ENCODE peak calls at places on chromosome 20, in five cellular contexts. T is stimulated activated CD8-positive, alpha-beta memory T cell treated with anti-CD3 and anti-CD28 coated beads, Interleukin-15, amount 100 ng/mL, for 24 hours; X is brain microvascular endothelial cell; W is A549; U is GM12865. I is an unnamed sample.

GRCh38 chr20:846894-847278 is 13.4 kb downstream of the FAM110A start:
- DNase-seq in X (no peak), T (no peak), U (peak; percentile 65), W (no peak), I (peak; percentile 79)

GRCh38 chr20:51428451-51429143 is 113.9 kb downstream of the NFATC2 start:
- DNase-seq in T (no peak), U (no peak), X (peak; percentile 44), W (no peak), I (no peak)

GRCh38 chr20:13683833-13684232 is 45.1 kb upstream of the TASP1 start:
- DNase-seq in U (no peak), W (no peak), X (no peak), T (no peak), I (no peak)

GRCh38 chr20:34222208-34222607 is 19.0 kb upstream of the ASIP start:
- DNase-seq in W (no peak), U (peak; percentile 29), T (no peak), X (peak; percentile 93), I (no peak)

GRCh38 chr20:63081831-63082230 is 75.1 kb upstream of the BHLHE23 start:
- DNase-seq in W (no peak), X (no peak), U (no peak), T (no peak), I (no peak)

GRCh38 chr20:10637062-10637559 is 36.7 kb downstream of the JAG1 start:
- DNase-seq in T (no peak), W (no peak), U (no peak), X (peak; percentile 74), I (no peak)

GRCh38 chr20:46099491-46100287 is 9.9 kb upstream of the NCOA5 start:
- DNase-seq in X (no peak), W (no peak), T (no peak), U (peak; percentile 68), I (peak; percentile 47)

GRCh38 chr20:38167851-38168760 is 3.0 kb upstream of the TGM2 start:
- DNase-seq in U (no peak), X (peak; percentile 66), W (peak; percentile 91), T (no peak), I (no peak)

GRCh38 chr20:4929686-4930397 is 71.5 kb downstream of the SLC23A2 start:
- DNase-seq in T (no peak), U (no peak), X (peak; percentile 14), W (no peak), I (peak; percentile 20)

GRCh38 chr20:57089701-57090144 is 176.7 kb downstream of the BMP7 start:
- DNase-seq in W (peak; percentile 61), T (peak; percentile 33), X (peak; percentile 27), U (peak; percentile 68), I (peak; percentile 83)

GRCh38 chr20:52924411-52925271 is 47.5 kb upstream of the TSHZ2 start:
- DNase-seq in U (no peak), W (no peak), T (no peak), X (no peak), I (no peak)

GRCh38 chr20:50320910-50321796 is 130.5 kb downstream of the CEBPB start:
- DNase-seq in W (peak; percentile 89), U (peak; percentile 28), T (no peak), X (peak; percentile 92), I (no peak)

I was measured in GM20000.